ENCODE peak calls at places on chromosome 1, in nine cellular contexts. One of them, this sample, is unnamed.

GRCh38 chr1:15696956-15697521 is 12.9 kb downstream of the PLEKHM2 start:
- DNase-seq in stomach: no peak
- DNase-seq in A549: no peak
- DNase-seq in IMR-90: no peak
- DNase-seq in iris pigment epithelial cell: no peak
- DNase-seq in NCI-H1105: no peak
- DNase-seq in NCI-H1694: no peak
- DNase-seq in Daoy: no peak
- DNase-seq in NCI-H446: no peak
- DNase-seq in this sample: peak; percentile 67

GRCh38 chr1:226813671-226814591 is 56.5 kb upstream of the PSEN2 start:
- DNase-seq in Daoy: no peak
- DNase-seq in IMR-90: no peak
- DNase-seq in stomach: no peak
- DNase-seq in iris pigment epithelial cell: no peak
- DNase-seq in NCI-H1694: no peak
- DNase-seq in A549: no peak
- DNase-seq in NCI-H446: no peak
- DNase-seq in NCI-H1105: no peak
- DNase-seq in this sample: no peak

GRCh38 chr1:1196431-1197187 is 9.8 kb downstream of the TNFRSF18 start:
- DNase-seq in iris pigment epithelial cell: no peak
- DNase-seq in stomach: no peak
- DNase-seq in Daoy: no peak
- DNase-seq in NCI-H446: no peak
- DNase-seq in NCI-H1694: no peak
- DNase-seq in A549: no peak
- DNase-seq in NCI-H1105: no peak
- DNase-seq in IMR-90: no peak
- DNase-seq in this sample: no peak

GRCh38 chr1:214637722-214638473 is 34.9 kb downstream of the CENPF start:
- DNase-seq in NCI-H1105: no peak
- DNase-seq in Daoy: peak; percentile 41
- DNase-seq in stomach: no peak
- DNase-seq in NCI-H446: peak; percentile 29
- DNase-seq in A549: peak; percentile 58
- DNase-seq in iris pigment epithelial cell: peak; percentile 74
- DNase-seq in IMR-90: peak; percentile 69
- DNase-seq in NCI-H1694: peak; percentile 45
- DNase-seq in this sample: no peak

GRCh38 chr1:185864331-185864730 is 130.1 kb downstream of the HMCN1 start:
- DNase-seq in IMR-90: no peak
- DNase-seq in NCI-H446: no peak
- DNase-seq in Daoy: peak; percentile 22
- DNase-seq in stomach: no peak
- DNase-seq in NCI-H1694: no peak
- DNase-seq in A549: no peak
- DNase-seq in iris pigment epithelial cell: no peak
- DNase-seq in NCI-H1105: no peak
- DNase-seq in this sample: no peak

GRCh38 chr1:230821346-230821745 is 47.0 kb downstream of the C1orf198 start:
- DNase-seq in stomach: no peak
- DNase-seq in NCI-H1105: no peak
- DNase-seq in NCI-H446: no peak
- DNase-seq in NCI-H1694: no peak
- DNase-seq in A549: no peak
- DNase-seq in iris pigment epithelial cell: no peak
- DNase-seq in IMR-90: no peak
- DNase-seq in Daoy: no peak
- DNase-seq in this sample: no peak

GRCh38 chr1:75338974-75339483 is 204.8 kb downstream of the LHX8 start:
- DNase-seq in NCI-H1694: no peak
- DNase-seq in Daoy: no peak
- DNase-seq in stomach: no peak
- DNase-seq in iris pigment epithelial cell: no peak
- DNase-seq in NCI-H446: peak; percentile 26
- DNase-seq in NCI-H1105: peak; percentile 26
- DNase-seq in IMR-90: no peak
- DNase-seq in A549: no peak
- DNase-seq in this sample: no peak

GRCh38 chr1:67347688-67348472 is 40.2 kb downstream of the IL12RB2 start:
- DNase-seq in stomach: peak; percentile 41
- DNase-seq in Daoy: peak; percentile 73
- DNase-seq in NCI-H1105: peak; percentile 70
- DNase-seq in NCI-H1694: peak; percentile 58
- DNase-seq in IMR-90: peak; percentile 61
- DNase-seq in A549: peak; percentile 35
- DNase-seq in NCI-H446: peak; percentile 52
- DNase-seq in iris pigment epithelial cell: peak; percentile 57
- DNase-seq in this sample: no peak

GRCh38 chr1:202852163-202852904 is 36.6 kb downstream of the RABIF start:
- DNase-seq in stomach: peak; percentile 63
- DNase-seq in NCI-H1105: no peak
- DNase-seq in A549: peak; percentile 85
- DNase-seq in NCI-H1694: no peak
- DNase-seq in Daoy: peak; percentile 69
- DNase-seq in IMR-90: peak; percentile 69
- DNase-seq in iris pigment epithelial cell: peak; percentile 76
- DNase-seq in NCI-H446: no peak
- DNase-seq in this sample: no peak

GRCh38 chr1:27099154-27099903 is 55.6 kb downstream of the SLC9A1 start:
- DNase-seq in iris pigment epithelial cell: peak; percentile 54
- DNase-seq in NCI-H446: no peak
- DNase-seq in IMR-90: peak; percentile 83
- DNase-seq in A549: peak; percentile 71
- DNase-seq in NCI-H1105: peak; percentile 17
- DNase-seq in Daoy: peak; percentile 86
- DNase-seq in NCI-H1694: no peak
- DNase-seq in stomach: peak; percentile 48
- DNase-seq in this sample: no peak

GRCh38 chr1:203440780-203441179 is 34.8 kb upstream of the PRELP start:
- DNase-seq in A549: peak; percentile 39
- DNase-seq in IMR-90: peak; percentile 72
- DNase-seq in Daoy: peak; percentile 59
- DNase-seq in iris pigment epithelial cell: peak; percentile 59
- DNase-seq in stomach: peak; percentile 75
- DNase-seq in NCI-H1105: peak; percentile 3
- DNase-seq in NCI-H1694: no peak
- DNase-seq in NCI-H446: no peak
- DNase-seq in this sample: peak; percentile 39

GRCh38 chr1:198788561-198789064 is 149.8 kb downstream of the PTPRC start:
- DNase-seq in NCI-H1694: no peak
- DNase-seq in NCI-H446: no peak
- DNase-seq in iris pigment epithelial cell: peak; percentile 52
- DNase-seq in Daoy: peak; percentile 23
- DNase-seq in NCI-H1105: no peak
- DNase-seq in A549: no peak
- DNase-seq in IMR-90: no peak
- DNase-seq in stomach: no peak
- DNase-seq in this sample: no peak

This sample was measured in anterior cingulate cortex.